ENCODE peak calls at places on chromosomes 11 and 22, in eight cellular contexts. L is fibroblast of mammary gland, I is left ventricle myocardium inferior, Z is tibial artery, U is neural progenitor cell, J is NB4, M is choroid plexus epithelial cell, N is bronchial epithelial cell. P is an unnamed sample.

GRCh38 chr11:6505577-6506240 is 8.6 kb downstream of the DNHD1 start:
- DNase-seq in L (peak; percentile 92), I (no peak), Z (no peak), U (peak; percentile 51), J (peak; percentile 57), M (peak; percentile 80), N (peak; percentile 93), P (peak; percentile 81)

GRCh38 chr11:48055292-48056132 is 75.2 kb downstream of the PTPRJ start:
- DNase-seq in L (peak; percentile 40), I (no peak), Z (no peak), U (no peak), J (peak; percentile 88), M (peak; percentile 68), N (peak; percentile 51), P (peak; percentile 69)

GRCh38 chr11:44785856-44786606 is 59.3 kb downstream of the TSPAN18 start:
- DNase-seq in L (no peak), I (no peak), Z (peak; percentile 46), U (peak; percentile 41), J (peak; percentile 33), M (no peak), N (no peak), P (no peak)

GRCh38 chr11:66142370-66143263 is 72.5 kb downstream of the PACS1 start:
- DNase-seq in L (no peak), I (no peak), Z (no peak), U (no peak), J (peak; percentile 19), M (no peak), N (peak; percentile 94), P (peak; percentile 69)

GRCh38 chr11:116400081-116400480 is 372.7 kb downstream of the BUD13 start:
- DNase-seq in L (no peak), I (no peak), Z (no peak), U (no peak), J (no peak), M (no peak), N (no peak), P (no peak)

GRCh38 chr11:129366737-129367597 is 8.7 kb upstream of the BARX2 start:
- DNase-seq in L (no peak), I (no peak), Z (no peak), U (no peak), J (no peak), M (no peak), N (peak; percentile 29), P (no peak)

GRCh38 chr22:25853902-25854301 is 111.9 kb downstream of the MYO18B start:
- DNase-seq in L (no peak), I (no peak), Z (no peak), U (peak; percentile 13), J (no peak), M (peak; percentile 1), N (no peak), P (no peak)

GRCh38 chr11:2311456-2312201 is 9.8 kb downstream of the TSPAN32 start:
- DNase-seq in L (no peak), I (no peak), Z (peak; percentile 65), U (no peak), J (peak; percentile 15), M (no peak), N (no peak), P (no peak)

GRCh38 chr11:92962444-92962843 is 7.0 kb upstream of the MTNR1B start:
- DNase-seq in L (no peak), I (no peak), Z (no peak), U (no peak), J (no peak), M (peak; percentile 5), N (no peak), P (no peak)

GRCh38 chr11:95149659-95150294 is 60.1 kb downstream of the ENDOD1 start:
- DNase-seq in L (no peak), I (peak; percentile 35), Z (no peak), U (peak; percentile 90), J (no peak), M (peak; percentile 35), N (peak; percentile 58), P (peak; percentile 73)

GRCh38 chr11:128908391-128909246 is 17.5 kb downstream of the KCNJ5 start:
- DNase-seq in L (peak; percentile 78), I (peak; percentile 73), Z (peak; percentile 83), U (no peak), J (peak; percentile 77), M (peak; percentile 42), N (peak; percentile 87), P (peak; percentile 81)

GRCh38 chr22:36901411-36902142 is 11.9 kb upstream of the CSF2RB start:
- DNase-seq in L (no peak), I (no peak), Z (no peak), U (no peak), J (no peak), M (no peak), N (no peak), P (no peak)

GRCh38 chr11:45394294-45395085 is 108.3 kb upstream of the SYT13 start:
- DNase-seq in L (no peak), I (no peak), Z (no peak), U (no peak), J (no peak), M (no peak), N (no peak), P (no peak)

GRCh38 chr11:3849297-3849874 is 6.1 kb upstream of the STIM1 start:
- DNase-seq in L (peak; percentile 52), I (no peak), Z (no peak), U (peak; percentile 55), J (peak; percentile 69), M (peak; percentile 65), N (peak; percentile 35), P (peak; percentile 66)

GRCh38 chr11:71068963-71069362 is 183.4 kb downstream of the SHANK2 start:
- DNase-seq in L (no peak), I (no peak), Z (no peak), U (no peak), J (no peak), M (no peak), N (no peak), P (no peak)

GRCh38 chr11:71065794-71066193 is 186.6 kb downstream of the SHANK2 start:
- DNase-seq in L (no peak), I (no peak), Z (no peak), U (no peak), J (no peak), M (no peak), N (no peak), P (no peak)

GRCh38 chr11:71064702-71065515 is 187.5 kb downstream of the SHANK2 start:
- DNase-seq in L (no peak), I (no peak), Z (no peak), U (no peak), J (no peak), M (no peak), N (no peak), P (no peak)

GRCh38 chr11:71066311-71066710 is 186.1 kb downstream of the SHANK2 start:
- DNase-seq in L (no peak), I (no peak), Z (no peak), U (no peak), J (no peak), M (no peak), N (no peak), P (no peak)

GRCh38 chr11:71067753-71068152 is 184.6 kb downstream of the SHANK2 start:
- DNase-seq in L (no peak), I (no peak), Z (no peak), U (no peak), J (no peak), M (no peak), N (no peak), P (no peak)
- H3K4me3 ChIP-seq in L (no peak overlapping the region), I (no peak overlapping the region), Z (no peak overlapping the region), U (no peak overlapping the region), J (no peak overlapping the region), M (no peak overlapping the region), N (no peak overlapping the region), P (no peak overlapping the region)

GRCh38 chr11:69239320-69240040 is 54.5 kb upstream of the MYEOV start:
- DNase-seq in L (no peak), I (no peak), Z (no peak), U (no peak), J (no peak), M (no peak), N (no peak), P (no peak)

GRCh38 chr11:69238562-69239319 is 55.2 kb upstream of the MYEOV start:
- DNase-seq in L (no peak), I (no peak), Z (no peak), U (no peak), J (no peak), M (no peak), N (no peak), P (no peak)

GRCh38 chr11:69241075-69241740 is 52.7 kb upstream of the MYEOV start:
- DNase-seq in L (no peak), I (no peak), Z (no peak), U (no peak), J (no peak), M (no peak), N (no peak), P (no peak)

GRCh38 chr11:69241844-69242582 is 51.9 kb upstream of the MYEOV start:
- DNase-seq in L (no peak), I (no peak), Z (no peak), U (no peak), J (peak; percentile 30), M (no peak), N (no peak), P (no peak)

GRCh38 chr11:69240332-69241074 is 53.5 kb upstream of the MYEOV start:
- DNase-seq in L (peak; percentile 26), I (no peak), Z (no peak), U (peak; percentile 42), J (peak; percentile 11), M (peak; percentile 44), N (no peak), P (peak; percentile 26)
- TF ChIP-seq CTCF in L (peak; percentile 47), I (peak; percentile 42), Z (no peak), U (peak; percentile 48), J (peak; percentile 41), M (peak; percentile 68), N (peak; percentile 57), P (peak; percentile 59)

DNA sequence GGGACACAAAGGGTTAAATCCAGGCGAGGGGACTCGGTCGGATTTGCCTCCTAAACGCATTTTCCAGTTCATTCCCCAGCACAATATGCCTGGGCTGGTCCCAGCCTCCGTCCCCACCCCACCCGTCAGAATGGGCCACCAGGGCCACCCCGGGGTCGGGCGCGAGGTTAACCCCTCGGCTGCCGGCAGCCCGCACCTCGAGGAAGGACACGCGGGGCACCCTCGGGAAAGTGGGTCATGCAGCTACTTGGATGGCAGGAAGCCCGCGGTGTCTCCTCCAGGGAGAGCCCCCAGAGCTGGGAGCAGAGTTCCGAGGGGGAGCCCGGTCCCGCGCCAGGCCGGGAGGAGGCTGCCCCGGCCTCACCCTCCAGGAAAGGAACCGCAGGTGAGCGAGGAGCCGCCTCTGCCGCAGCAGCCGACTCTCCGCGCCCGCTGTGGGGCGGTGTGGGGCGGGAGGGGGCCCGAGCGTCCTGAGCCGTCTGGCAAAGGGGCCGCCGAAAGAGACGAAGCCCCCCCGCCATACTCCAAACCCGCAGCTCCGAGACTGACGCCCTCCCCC is 1.4 kb downstream of the NECTIN1 start:
- DNase-seq in L (no peak), I (peak; percentile 26), Z (no peak), U (peak; percentile 95), J (peak; percentile 42), M (no peak), N (no peak), P (no peak)
- H3K4me3 ChIP-seq in L (peak overlapping the region; percentile 61), I (peak overlapping the region; percentile 89), Z (peak overlapping the region; percentile 91), U (peak overlapping the region; percentile 99), J (peak overlapping the region; percentile 79), M (peak overlapping the region; percentile 63), N (peak overlapping the region; percentile 98), P (peak overlapping the region; percentile 63)

DNA sequence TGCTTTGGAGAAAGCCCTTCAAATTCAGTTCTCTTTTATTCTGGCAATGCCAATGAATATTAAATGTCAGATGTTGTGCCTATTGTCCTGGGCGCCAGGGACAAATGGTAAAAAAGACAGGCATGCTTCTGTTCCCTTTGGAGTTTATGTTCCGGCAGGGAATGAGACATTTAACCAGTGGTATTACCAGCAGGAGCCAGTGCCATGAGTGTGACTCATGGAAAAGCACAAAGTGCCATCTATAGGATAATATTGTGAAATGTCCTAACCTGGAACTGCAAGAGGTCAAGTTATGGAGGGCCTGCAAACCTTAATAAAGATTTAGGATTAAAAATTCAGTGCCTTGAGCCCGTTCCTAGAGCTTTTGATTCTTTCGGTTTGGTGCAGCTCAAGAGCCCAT is 39.5 kb downstream of the REXO2 start:
- DNase-seq in L (peak; percentile 53), I (no peak), Z (no peak), U (no peak), J (no peak), M (no peak), N (peak; percentile 61), P (peak; percentile 12)
- TF ChIP-seq CTCF in L (no peak), I (no peak), Z (no peak), U (no peak), J (no peak), M (no peak), N (no peak), P (no peak)